ENCODE peak calls at places on chromosome 16, in eight cellular contexts. I is colonic mucosa, J is lung, M is cardiac muscle cell, R is body of pancreas, V is right lobe of liver, C is PC-3, S is A549. Z is an unnamed sample.

GRCh38 chr16:57994778-57995177 is 5.7 kb downstream of the ZNF319 start:
- DNase-seq in I (peak), J (peak), M (peak), R (peak), V (peak), C (peak), S (no peak), Z (no peak)

GRCh38 chr16:51248217-51248616 is 97.1 kb upstream of the SALL1 start:
- DNase-seq in I (no peak), J (no peak), M (no peak), R (no peak), V (no peak), C (no peak), S (no peak), Z (no peak)

GRCh38 chr16:65889533-65889966 is 476.9 kb upstream of the CDH5 start:
- DNase-seq in I (no peak), J (no peak), M (no peak), R (no peak), V (no peak), C (peak), S (no peak), Z (peak)

GRCh38 chr16:35184356-35184870 is 1725.0 kb downstream of the TP53TG3F start:
- DNase-seq in I (no peak), J (no peak), M (no peak), R (no peak), V (no peak), C (no peak), S (no peak), Z (no peak)

GRCh38 chr16:86303787-86304685 is 206.3 kb upstream of the FOXF1 start:
- DNase-seq in I (peak), J (no peak), M (no peak), R (no peak), V (no peak), C (no peak), S (no peak), Z (no peak)

GRCh38 chr16:997440-998051 is 16.0 kb downstream of the SOX8 start:
- DNase-seq in I (no peak), J (peak), M (peak), R (peak), V (no peak), C (peak), S (peak), Z (peak)

GRCh38 chr16:1167276-1168107 is 14.6 kb downstream of the CACNA1H start:
- DNase-seq in I (no peak), J (peak), M (no peak), R (peak), V (no peak), C (no peak), S (no peak), Z (no peak)

GRCh38 chr16:8972843-8973586 is 9.3 kb upstream of the USP7 start:
- DNase-seq in I (no peak), J (no peak), M (no peak), R (no peak), V (no peak), C (no peak), S (no peak), Z (no peak)

GRCh38 chr16:81310045-81310644 is 4.6 kb upstream of the GAN start:
- DNase-seq in I (no peak), J (no peak), M (no peak), R (no peak), V (no peak), C (no peak), S (no peak), Z (no peak)

GRCh38 chr16:700684-701584 is 4.7 kb downstream of the FBXL16 start:
- DNase-seq in I (no peak), J (no peak), M (peak), R (no peak), V (no peak), C (no peak), S (no peak), Z (no peak)

GRCh38 chr16:51938861-51939260 is 608.1 kb downstream of the TOX3 start:
- DNase-seq in I (no peak), J (no peak), M (no peak), R (no peak), V (no peak), C (no peak), S (no peak), Z (peak)

GRCh38 chr16:48113471-48113870 is 42.3 kb downstream of the ABCC12 start:
- DNase-seq in I (no peak), J (no peak), M (no peak), R (no peak), V (no peak), C (peak), S (no peak), Z (no peak)

GRCh38 chr16:31464781-31465260 is 5.5 kb downstream of the ARMC5 start:
- DNase-seq in I (no peak), J (no peak), M (no peak), R (no peak), V (no peak), C (no peak), S (no peak), Z (no peak)

GRCh38 chr16:69886726-69887125 is 64.4 kb upstream of the CLEC18A start:
- DNase-seq in I (no peak), J (no peak), M (no peak), R (no peak), V (no peak), C (no peak), S (no peak), Z (no peak)

GRCh38 chr16:68981971-68982370 is 123.5 kb upstream of the HAS3 start:
- DNase-seq in I (no peak), J (no peak), M (no peak), R (no peak), V (no peak), C (no peak), S (no peak), Z (no peak)

GRCh38 chr16:15572329-15573001 is 70.5 kb downstream of the MARF1 start:
- DNase-seq in I (peak), J (no peak), M (no peak), R (no peak), V (no peak), C (peak), S (no peak), Z (no peak)

GRCh38 chr16:54987081-54987480 is 56.4 kb downstream of the IRX5 start:
- DNase-seq in I (no peak), J (no peak), M (no peak), R (no peak), V (no peak), C (no peak), S (no peak), Z (no peak)

GRCh38 chr16:83899272-83899897 is 470 bp downstream of the MLYCD start:
- DNase-seq in I (peak), J (peak), M (peak), R (peak), V (peak), C (peak), S (peak), Z (peak)

GRCh38 chr16:64434526-64435069 is 687.3 kb downstream of the CDH11 start:
- DNase-seq in I (no peak), J (no peak), M (peak), R (no peak), V (no peak), C (no peak), S (no peak), Z (no peak)

GRCh38 chr16:75104836-75105235 is 11.7 kb downstream of the LDHD start:
- DNase-seq in I (no peak), J (no peak), M (no peak), R (no peak), V (no peak), C (no peak), S (no peak), Z (no peak)
- H3K27ac ChIP-seq in I (peak), J (peak), M (no peak), R (no peak), V (no peak), C (no peak), S (no peak), Z (peak)

DNA sequence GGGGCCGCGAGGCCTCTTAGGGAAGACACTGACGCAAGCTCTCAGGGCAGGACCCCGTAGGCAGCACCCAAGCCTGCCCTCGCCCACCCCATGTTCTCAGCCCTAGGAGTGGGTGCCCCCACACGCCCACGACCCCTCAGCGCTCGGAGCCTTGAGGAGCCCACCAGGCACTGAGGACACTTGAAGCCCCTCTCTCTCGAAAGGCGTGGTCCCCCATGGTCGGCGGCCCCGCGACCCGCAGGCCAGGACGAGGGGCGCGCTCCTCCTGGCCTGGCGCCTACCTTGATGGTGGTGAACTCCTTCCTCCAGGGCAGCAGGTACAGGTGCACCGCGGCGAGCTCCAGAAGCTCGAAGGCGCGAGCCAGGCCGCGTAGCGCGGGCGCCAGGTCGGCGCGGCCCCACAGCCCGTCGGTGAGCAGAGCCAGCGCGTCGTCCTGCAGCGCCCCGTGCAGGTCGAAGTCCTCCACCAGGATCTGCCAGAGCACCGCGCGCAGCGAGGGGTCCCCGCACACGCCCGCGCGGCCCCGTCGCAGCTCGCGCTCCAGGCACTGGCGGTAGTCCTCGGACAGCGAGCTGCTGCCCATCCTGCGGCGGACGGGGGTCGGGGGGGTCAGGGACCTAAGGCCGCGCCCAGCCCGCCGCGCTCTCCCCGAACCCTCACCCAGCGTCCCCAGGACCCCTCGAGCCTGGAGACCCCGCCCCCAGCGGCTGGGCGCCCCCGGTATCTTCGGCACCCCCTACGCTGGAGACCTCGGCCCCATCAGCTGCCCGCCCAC is 668 bp downstream of the SPATA2L start:
- DNase-seq in I (peak), J (no peak), M (peak), R (peak), V (peak), C (peak), S (peak), Z (no peak)
- TF ChIP-seq CTCF in I (no peak), J (no peak), M (peak), R (no peak), V (peak), C (no peak), S (no peak), Z (no peak)

DNA sequence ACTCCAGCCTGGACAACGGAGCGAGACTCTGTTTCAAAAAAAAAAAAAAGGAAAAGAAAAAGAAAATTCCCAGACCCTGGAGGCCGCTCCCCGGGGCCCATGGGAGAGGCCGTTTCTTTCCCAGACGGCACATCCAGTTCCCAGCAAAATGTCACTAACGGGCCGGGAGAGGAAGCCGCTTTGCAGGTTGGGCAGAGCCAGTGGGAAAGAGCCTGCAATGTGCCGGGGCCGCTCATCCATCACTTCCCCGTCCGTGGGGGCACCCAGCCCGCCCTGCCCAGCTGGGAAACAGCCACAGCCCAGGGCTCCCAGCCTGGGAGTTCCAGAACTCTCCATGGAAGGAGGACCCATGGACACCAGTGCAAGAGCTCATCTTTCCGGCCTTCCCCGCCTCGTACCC is 41.8 kb upstream of the PABPN1L start:
- DNase-seq in I (no peak), J (no peak), M (no peak), R (no peak), V (no peak), C (no peak), S (no peak), Z (no peak)
- H3K27ac ChIP-seq in I (no peak), J (no peak), M (no peak), R (no peak), V (no peak), C (no peak), S (no peak), Z (peak)

DNA sequence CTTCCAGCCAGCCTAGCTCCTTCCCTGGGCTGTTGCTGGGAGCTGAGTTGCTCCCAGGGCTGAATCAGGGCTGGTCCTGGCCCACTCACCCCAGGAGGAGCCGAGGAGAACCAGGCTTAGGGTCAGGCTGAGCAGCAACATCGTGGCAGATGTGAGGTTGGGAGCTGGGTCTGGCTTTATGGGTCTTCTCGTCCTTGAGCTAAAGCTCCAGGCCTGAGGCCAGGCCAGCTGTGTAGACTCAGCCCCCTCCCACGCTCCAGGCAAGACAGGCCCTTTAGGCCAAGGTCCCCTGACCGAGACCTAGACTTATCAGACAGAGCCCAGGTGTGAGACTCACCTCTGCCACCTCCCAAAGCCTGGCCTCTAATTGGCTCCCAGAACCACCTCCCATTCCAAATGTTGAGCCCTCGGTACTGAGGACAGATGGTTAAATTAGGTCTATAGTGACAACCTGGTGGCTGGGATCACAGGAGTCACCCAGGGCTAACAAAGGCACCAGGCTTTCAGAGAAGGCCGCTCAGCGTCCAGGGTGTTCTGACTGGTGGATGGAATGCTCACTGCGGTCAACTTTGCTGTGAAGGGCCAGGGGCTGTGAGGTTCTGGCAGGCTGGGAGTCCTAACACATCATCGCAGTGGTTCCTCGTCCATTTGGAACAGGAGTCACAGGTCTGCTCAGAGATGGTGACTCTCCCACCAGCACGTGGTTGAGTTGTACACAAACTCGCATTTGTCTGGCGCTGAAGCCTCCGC is at the start of gene CTRL:
- DNase-seq in I (no peak), J (no peak), M (no peak), R (peak), V (no peak), C (no peak), S (no peak), Z (no peak)
- TF ChIP-seq CTCF in I (no peak), J (no peak), M (no peak), R (no peak), V (no peak), C (no peak), S (no peak), Z (no peak)

GRCh38 chr16:75099738-75100615 is 16.6 kb downstream of the LDHD start:
- DNase-seq in I (no peak), J (no peak), M (no peak), R (no peak), V (no peak), C (no peak), S (no peak), Z (no peak)
- H3K27ac ChIP-seq in I (no peak), J (peak), M (no peak), R (no peak), V (no peak), C (no peak), S (peak), Z (peak)

GRCh38 chr16:75062944-75063444 is 53.6 kb downstream of the LDHD start:
- DNase-seq in I (no peak), J (no peak), M (no peak), R (no peak), V (no peak), C (no peak), S (no peak), Z (no peak)
- TF ChIP-seq CTCF in I (no peak), J (no peak), M (no peak), R (no peak), V (no peak), C (no peak), S (no peak), Z (no peak)

DNA sequence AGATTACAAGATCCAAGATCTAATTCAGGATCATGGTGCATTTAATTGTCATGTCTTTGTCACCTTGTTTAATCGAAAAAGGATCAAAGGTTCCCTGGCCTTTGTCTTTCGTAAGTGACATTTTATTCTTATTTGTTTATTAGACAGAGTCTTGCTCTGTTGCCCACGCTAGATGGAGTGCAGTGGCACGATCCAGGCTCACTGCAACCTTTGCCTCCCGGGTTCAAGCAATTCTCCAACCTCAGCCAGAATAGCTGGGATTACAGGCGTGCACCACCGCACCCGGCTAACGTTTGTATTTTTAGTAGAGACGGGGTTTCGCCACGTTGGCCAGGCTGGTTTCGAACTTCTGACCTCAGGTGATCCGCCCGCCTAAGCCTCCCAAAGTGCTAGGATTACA is 25.4 kb downstream of the CREBBP start:
- DNase-seq in I (no peak), J (no peak), M (no peak), R (no peak), V (no peak), C (no peak), S (no peak), Z (no peak)
- H3K27ac ChIP-seq in I (no peak), J (no peak), M (no peak), R (no peak), V (peak), C (no peak), S (no peak), Z (no peak)

Z was measured in RWPE1.